ENCODE peak calls at places on chromosome 6, in four cellular contexts. T, M, Z and C are unnamed samples.

GRCh38 chr6:13331516-13332348 is 3.4 kb upstream of the TBC1D7 start:
- DNase-seq in T (no peak), Z (no peak), M (peak), C (no peak)

GRCh38 chr6:50998905-50999304 is 180.2 kb downstream of the TFAP2B start:
- DNase-seq in Z (no peak), M (no peak), T (no peak), C (no peak)

GRCh38 chr6:158058156-158058723 is 76.6 kb downstream of the SYNJ2 start:
- DNase-seq in T (no peak), Z (no peak), M (no peak), C (no peak)

GRCh38 chr6:52573295-52573694 is 3.6 kb downstream of the TRAM2 start:
- DNase-seq in Z (no peak), M (peak), T (no peak), C (peak)

GRCh38 chr6:75409928-75410327 is 83.7 kb downstream of the FILIP1 start:
- DNase-seq in T (no peak), Z (no peak), M (no peak), C (no peak)

GRCh38 chr6:15861486-15861885 is 198.7 kb upstream of the DTNBP1 start:
- DNase-seq in M (no peak), Z (no peak), T (no peak), C (no peak)

GRCh38 chr6:2623348-2623747 is 127.4 kb downstream of the MYLK4 start:
- DNase-seq in T (no peak), M (no peak), Z (no peak), C (no peak)

GRCh38 chr6:10976571-10976970 is 67.5 kb downstream of the ELOVL2 start:
- DNase-seq in M (no peak), Z (no peak), T (no peak), C (no peak)

GRCh38 chr6:150409576-150410066 is 40.8 kb downstream of the IYD start:
- DNase-seq in Z (peak), M (peak), T (no peak), C (peak)

GRCh38 chr6:90458353-90459224 is 128.3 kb downstream of the MAP3K7 start:
- DNase-seq in Z (no peak), T (no peak), M (no peak), C (peak)

GRCh38 chr6:149964243-149965190 is 774 bp downstream of the ULBP1 start:
- DNase-seq in M (no peak), T (no peak), Z (no peak), C (peak)

GRCh38 chr6:1584146-1584545 is 25.6 kb upstream of the FOXC1 start:
- DNase-seq in T (no peak), Z (no peak), M (no peak), C (no peak)

GRCh38 chr6:109767961-109768360 is 76.9 kb downstream of the FIG4 start:
- DNase-seq in Z (no peak), T (no peak), M (no peak), C (no peak)

GRCh38 chr6:35486005-35486925 is 10.6 kb downstream of the TEAD3 start:
- DNase-seq in T (no peak), Z (peak), M (no peak), C (peak)

GRCh38 chr6:78483546-78483945 is 383.8 kb upstream of the IRAK1BP1 start:
- DNase-seq in Z (no peak), M (no peak), T (no peak), C (no peak)

GRCh38 chr6:33160728-33161323 is 31.4 kb downstream of the COL11A2 start:
- DNase-seq in T (no peak), M (peak), Z (peak), C (peak)

GRCh38 chr6:122845916-122846632 is 57.0 kb downstream of the SMPDL3A start:
- DNase-seq in Z (no peak), M (no peak), T (no peak), C (no peak)

GRCh38 chr6:132818404-132819359 is 4.3 kb downstream of the RPS12 start:
- DNase-seq in M (peak), T (no peak), Z (no peak), C (no peak)

GRCh38 chr6:119440953-119441352 is 91.4 kb upstream of the MAN1A1 start:
- DNase-seq in M (no peak), T (no peak), Z (no peak), C (no peak)

GRCh38 chr6:41286544-41287346 is at the start of gene TREM1:
- DNase-seq in Z (no peak), M (no peak), T (no peak), C (no peak)

GRCh38 chr6:138502546-138502945 is 3.3 kb upstream of the NHSL1 start:
- DNase-seq in Z (no peak), M (no peak), T (no peak), C (no peak)

GRCh38 chr6:21219856-21220255 is 373.7 kb upstream of the SOX4 start:
- DNase-seq in T (no peak), Z (no peak), M (no peak), C (no peak)